ENCODE peak calls at places on chromosomes 5 and 9, in five cellular contexts. F is Peyer's patch, Q is tibial artery, G is H9, N is left ventricle myocardium inferior. V is an unnamed sample.

GRCh38 chr9:16082796-16083195 is 530.0 kb downstream of the CCDC171 start:
- DNase-seq in Q (no peak), N (no peak), F (no peak), G (no peak), V (no peak)

GRCh38 chr5:50655810-50656205 is 10.6 kb upstream of the PARP8 start:
- DNase-seq in N (no peak), F (no peak), G (no peak), Q (no peak), V (no peak)

GRCh38 chr5:140055152-140055551 is 12.1 kb upstream of the NRG2 start:
- DNase-seq in G (no peak), N (no peak), F (no peak), Q (no peak), V (no peak)

GRCh38 chr5:141773779-141774531 is 91.9 kb upstream of the ARAP3 start:
- DNase-seq in N (no peak), G (no peak), F (no peak), Q (no peak), V (no peak)

GRCh38 chr9:15416880-15417279 is 5.8 kb upstream of the SNAPC3 start:
- DNase-seq in N (no peak), Q (no peak), G (peak; percentile 42), F (no peak), V (no peak)

GRCh38 chr9:113386571-113387393 is 10.0 kb upstream of the HDHD3 start:
- DNase-seq in G (no peak), N (no peak), Q (no peak), F (no peak), V (no peak)

GRCh38 chr9:114371343-114371985 is 16.3 kb downstream of the AKNA start:
- DNase-seq in N (no peak), Q (no peak), F (peak; percentile 37), G (no peak), V (no peak)

GRCh38 chr5:3694819-3695218 is 99.2 kb downstream of the IRX1 start:
- DNase-seq in G (no peak), N (no peak), Q (no peak), F (no peak), V (no peak)

GRCh38 chr9:129776938-129777768 is 24.3 kb upstream of the PTGES start:
- DNase-seq in N (peak; percentile 94), G (peak; percentile 77), Q (peak; percentile 97), F (peak; percentile 75), V (peak; percentile 87)

GRCh38 chr5:81161012-81161601 is 72.0 kb upstream of the CKMT2 start:
- DNase-seq in F (no peak), G (no peak), Q (no peak), N (no peak), V (no peak)

GRCh38 chr9:36855443-36856315 is 178.4 kb downstream of the PAX5 start:
- DNase-seq in N (no peak), G (peak; percentile 86), Q (no peak), F (no peak), V (no peak)

GRCh38 chr5:129406440-129406839 is 53.7 kb upstream of the ADAMTS19 start:
- DNase-seq in Q (no peak), G (no peak), F (no peak), N (no peak), V (no peak)

GRCh38 chr5:107919969-107920368 is 249.2 kb upstream of the EFNA5 start:
- DNase-seq in G (no peak), F (no peak), N (no peak), Q (no peak), V (no peak)

GRCh38 chr5:1299961-1300360 is 5.1 kb upstream of the TERT start:
- DNase-seq in Q (no peak), G (peak; percentile 18), N (no peak), F (peak; percentile 24), V (no peak)

GRCh38 chr9:99823392-99824377 is 2.0 kb downstream of the NR4A3 start:
- DNase-seq in Q (peak; percentile 78), F (peak; percentile 56), G (peak; percentile 51), N (peak; percentile 17), V (peak; percentile 68)
- H3K27me3 ChIP-seq in Q (no peaks in the 10 kb centered on the region), F (peaks cover 5% of the 10 kb centered on the region), G (peaks cover 64% of the 10 kb centered on the region), N (peaks cover 44% of the 10 kb centered on the region), V (no peaks in the 10 kb centered on the region)

DNA sequence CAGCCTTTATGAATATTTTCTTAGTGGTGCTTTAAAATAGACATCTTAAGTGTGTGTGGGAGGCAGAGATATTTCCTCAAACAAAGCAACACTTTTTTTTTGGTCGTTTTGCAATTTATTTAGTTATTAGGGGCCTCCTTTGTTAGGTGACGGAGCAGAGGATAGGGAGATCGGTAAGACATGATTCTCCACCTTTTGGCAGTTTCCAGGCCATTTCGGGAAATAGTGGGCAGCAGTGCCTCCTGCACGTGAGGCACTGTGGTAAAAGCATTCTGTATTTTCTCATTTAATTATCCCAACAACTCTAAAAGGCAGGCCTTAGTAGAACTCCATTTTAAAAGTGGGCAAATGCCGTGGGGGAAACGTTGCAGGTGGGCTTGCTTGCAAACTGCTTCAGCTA is 1.9 kb downstream of the OCLN start:
- DNase-seq in Q (no peak), N (no peak), F (no peak), G (no peak), V (no peak)
- H3K27me3 ChIP-seq in Q (no peaks in the 10 kb centered on the region), N (peaks cover 81% of the 10 kb centered on the region), F (peaks cover 8% of the 10 kb centered on the region), G (no peaks in the 10 kb centered on the region), V (no peaks in the 10 kb centered on the region)

GRCh38 chr5:6397536-6398269 is 19.4 kb upstream of the MED10 start:
- DNase-seq in G (no peak), Q (no peak), N (no peak), F (no peak), V (no peak)
- H3K27me3 ChIP-seq in G (no peaks in the 10 kb centered on the region), Q (no peaks in the 10 kb centered on the region), N (peaks cover 33% of the 10 kb centered on the region), F (no peaks in the 10 kb centered on the region), V (no peaks in the 10 kb centered on the region)

DNA sequence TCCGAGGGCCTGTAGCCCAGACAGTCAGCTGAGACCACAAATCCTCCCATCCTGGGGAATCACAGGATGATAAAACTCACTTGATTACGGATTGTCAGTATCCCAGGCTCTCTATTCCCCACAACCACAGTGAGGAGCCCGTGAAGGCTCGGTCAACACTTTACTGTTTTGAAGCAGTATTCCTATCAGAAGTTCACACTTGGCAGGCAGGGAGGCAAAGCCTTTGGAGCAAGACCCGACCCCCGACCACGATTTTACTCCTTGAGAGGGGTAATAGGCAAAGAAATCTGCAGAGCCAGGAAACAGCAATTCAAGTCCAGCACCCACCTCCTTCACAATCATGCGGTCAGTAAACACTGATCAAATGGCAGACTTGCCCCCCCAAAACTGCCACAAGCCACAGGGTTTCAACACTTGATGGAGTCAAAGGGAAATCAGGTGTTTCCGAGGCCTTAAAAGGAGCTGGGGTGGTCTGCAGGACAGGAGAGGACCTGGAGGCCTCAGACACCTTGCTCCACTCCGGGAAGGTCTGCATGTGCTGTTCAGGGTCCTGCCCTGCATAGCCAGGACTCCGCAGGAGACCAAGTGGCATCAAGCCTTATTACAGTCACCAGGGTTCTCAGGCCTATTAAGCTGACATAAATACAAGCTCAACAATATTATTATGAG is 25.2 kb downstream of the BICD2 start:
- DNase-seq in F (no peak), Q (peak; percentile 23), G (no peak), N (no peak), V (no peak)
- H3K27me3 ChIP-seq in F (no peaks in the 10 kb centered on the region), Q (no peaks in the 10 kb centered on the region), G (no peaks in the 10 kb centered on the region), N (no peaks in the 10 kb centered on the region), V (no peaks in the 10 kb centered on the region)